ENCODE peak calls at places on chromosomes 13 and 19, in nine cellular contexts. Y is psoas muscle; T is C1 segment of cervical spinal cord; W is neural progenitor cell; Z is activated naive CD4-positive, alpha-beta T cell treated with anti-CD3 and anti-CD28 coated beads, Interleukin-2, amount 10 ng/mL, durations not matched to agents 7 days and 5 days; H is endothelial cell; L is ovary; I is brain microvascular endothelial cell; M is stimulated activated CD4-positive, alpha-beta T cell treated with anti-CD3 and anti-CD28 coated beads, Interleukin-15, amount 100 ng/mL, for 24 hours. P is an unnamed sample.

GRCh38 chr13:51330741-51331140 is 8.8 kb upstream of the SERPINE3 start:
- DNase-seq in Y (no peak), T (no peak), W (no peak), Z (no peak), H (no peak), L (no peak), I (peak; percentile 39), M (no peak), P (no peak)

GRCh38 chr19:30335306-30335886 is 36.8 kb upstream of the ZNF536 start:
- DNase-seq in Y (no peak), T (no peak), W (no peak), Z (no peak), H (no peak), L (no peak), I (no peak), M (no peak), P (no peak)

GRCh38 chr13:25281193-25281936 is 5.9 kb downstream of the MTMR6 start:
- DNase-seq in Y (no peak), T (no peak), W (no peak), Z (no peak), H (no peak), L (no peak), I (no peak), M (peak; percentile 11), P (no peak)

GRCh38 chr19:43316591-43317319 is 36.7 kb upstream of the CD177 start:
- DNase-seq in Y (no peak), T (no peak), W (peak; percentile 91), Z (no peak), H (no peak), L (no peak), I (no peak), M (no peak), P (peak; percentile 65)

GRCh38 chr13:106210327-106210726 is 325.1 kb downstream of the EFNB2 start:
- DNase-seq in Y (no peak), T (no peak), W (no peak), Z (no peak), H (no peak), L (no peak), I (peak; percentile 6), M (no peak), P (peak; percentile 4)

GRCh38 chr19:15112385-15112784 is 5.2 kb downstream of the SYDE1 start:
- DNase-seq in Y (no peak), T (no peak), W (no peak), Z (no peak), H (no peak), L (no peak), I (no peak), M (no peak), P (peak; percentile 74)

GRCh38 chr19:45514376-45515051 is 7.2 kb downstream of the VASP start:
- DNase-seq in Y (no peak), T (no peak), W (no peak), Z (no peak), H (no peak), L (no peak), I (no peak), M (no peak), P (no peak)

GRCh38 chr19:4058696-4059492 is 7.8 kb downstream of the ZBTB7A start:
- DNase-seq in Y (peak; percentile 70), T (peak; percentile 57), W (no peak), Z (no peak), H (no peak), L (no peak), I (no peak), M (no peak), P (no peak)

GRCh38 chr13:98785968-98786367 is 33.5 kb upstream of the SLC15A1 start:
- DNase-seq in Y (no peak), T (no peak), W (peak; percentile 16), Z (no peak), H (no peak), L (no peak), I (no peak), M (no peak), P (no peak)

GRCh38 chr19:6210721-6211600 is 68.8 kb downstream of the MLLT1 start:
- DNase-seq in Y (peak; percentile 53), T (no peak), W (no peak), Z (no peak), H (no peak), L (no peak), I (no peak), M (no peak), P (no peak)

GRCh38 chr13:114128624-114129522 is 3.5 kb downstream of the RASA3 start:
- DNase-seq in Y (peak; percentile 87), T (no peak), W (no peak), Z (peak; percentile 94), H (no peak), L (no peak), I (peak; percentile 93), M (peak; percentile 94), P (no peak)

GRCh38 chr19:51503891-51504290 is 2.3 kb upstream of the SIGLEC12 start:
- DNase-seq in Y (no peak), T (no peak), W (no peak), Z (no peak), H (no peak), L (no peak), I (no peak), M (no peak), P (no peak)

GRCh38 chr13:68019901-68020300 is 789.8 kb upstream of the PCDH9 start:
- DNase-seq in Y (no peak), T (no peak), W (no peak), Z (no peak), H (no peak), L (no peak), I (no peak), M (no peak), P (no peak)

GRCh38 chr13:76707360-76707759 is 178.8 kb downstream of the KCTD12 start:
- DNase-seq in Y (no peak), T (no peak), W (no peak), Z (no peak), H (no peak), L (no peak), I (peak; percentile 70), M (no peak), P (no peak)

GRCh38 chr19:11050323-11051114 is 38.7 kb upstream of the LDLR start:
- DNase-seq in Y (no peak), T (no peak), W (no peak), Z (no peak), H (no peak), L (no peak), I (no peak), M (no peak), P (no peak)

GRCh38 chr13:98994896-98995295 is 17.0 kb upstream of the DOCK9 start:
- DNase-seq in Y (no peak), T (no peak), W (no peak), Z (peak; percentile 38), H (no peak), L (no peak), I (no peak), M (no peak), P (no peak)

GRCh38 chr19:13493516-13494310 is 12.6 kb downstream of the CACNA1A start:
- DNase-seq in Y (no peak), T (no peak), W (no peak), Z (no peak), H (no peak), L (no peak), I (no peak), M (no peak), P (no peak)

GRCh38 chr13:34990399-34991224 is 48.5 kb downstream of the NBEA start:
- DNase-seq in Y (no peak), T (no peak), W (no peak), Z (no peak), H (no peak), L (no peak), I (no peak), M (no peak), P (no peak)

GRCh38 chr13:94417294-94417693 is 62.2 kb downstream of the DCT start:
- DNase-seq in Y (no peak), T (no peak), W (no peak), Z (no peak), H (no peak), L (no peak), I (no peak), M (no peak), P (no peak)

GRCh38 chr13:60214213-60215079 is 50.7 kb upstream of the DIAPH3 start:
- DNase-seq in Y (no peak), T (no peak), W (no peak), Z (no peak), H (no peak), L (no peak), I (no peak), M (no peak), P (no peak)

GRCh38 chr13:76594435-76594834 is 291.8 kb downstream of the KCTD12 start:
- DNase-seq in Y (no peak), T (no peak), W (no peak), Z (no peak), H (no peak), L (no peak), I (no peak), M (no peak), P (no peak)

GRCh38 chr19:28841531-28841930 is 371.4 kb downstream of the UQCRFS1 start:
- DNase-seq in Y (no peak), T (no peak), W (no peak), Z (no peak), H (no peak), L (no peak), I (no peak), M (no peak), P (no peak)

GRCh38 chr19:13838943-13839192 is 38.1 kb upstream of the NANOS3 start:
- DNase-seq in Y (no peak), T (no peak), W (no peak), Z (no peak), H (no peak), L (peak; percentile 61), I (no peak), M (no peak), P (no peak)

GRCh38 chr19:40778865-40779284 is 828 bp downstream of the RAB4B start:
- DNase-seq in Y (no peak), T (no peak), W (no peak), Z (no peak), H (no peak), L (no peak), I (no peak), M (no peak), P (no peak)

GRCh38 chr13:105627270-105627669 is 908.2 kb downstream of the EFNB2 start:
- DNase-seq in Y (no peak), T (no peak), W (no peak), Z (no peak), H (no peak), L (no peak), I (peak; percentile 26), M (no peak), P (no peak)